ENCODE peak calls at places on chromosome 5, in seven cellular contexts. U is stimulated activated CD4-positive, alpha-beta T cell treated with anti-CD3 and anti-CD28 coated beads, Interleukin-12 subunit alpha, Interleukin-12 subunit beta, amount 100 ng/mL, for 4 hours; C is adrenal gland; Q is T follicular helper cell; E is skeletal muscle cell; W is HuH-7; L is stromal cell of bone marrow. N is an unnamed sample.
A peak's percentile ranks its signal among the peaks of the same experiment; 100 is the strongest.

GRCh38 chr5:161190086-161190485 is 338.1 kb upstream of the ATP10B start:
- DNase-seq in U (no peak), C (no peak), Q (no peak), E (no peak), W (no peak), L (no peak), N (no peak)

GRCh38 chr5:126360467-126360866 is 62.7 kb upstream of the GRAMD2B start:
- DNase-seq in U (no peak), C (no peak), Q (no peak), E (no peak), W (no peak), L (no peak), N (no peak)

GRCh38 chr5:32724526-32724925 is 13.4 kb downstream of the NPR3 start:
- DNase-seq in U (no peak), C (no peak), Q (no peak), E (no peak), W (no peak), L (no peak), N (no peak)

GRCh38 chr5:28014779-28015178 is 976.4 kb upstream of the CDH9 start:
- DNase-seq in U (no peak), C (no peak), Q (no peak), E (no peak), W (no peak), L (no peak), N (no peak)

GRCh38 chr5:16656561-16657191 is 39.9 kb upstream of the RETREG1 start:
- DNase-seq in U (no peak), C (no peak), Q (no peak), E (peak; percentile 48), W (no peak), L (peak; percentile 91), N (no peak)

GRCh38 chr5:154072782-154073171 is 34.0 kb downstream of the MFAP3 start:
- DNase-seq in U (no peak), C (no peak), Q (no peak), E (no peak), W (no peak), L (no peak), N (no peak)

GRCh38 chr5:123298335-123299010 is 124.7 kb downstream of the CEP120 start:
- DNase-seq in U (no peak), C (no peak), Q (no peak), E (no peak), W (no peak), L (no peak), N (no peak)

GRCh38 chr5:117999939-118000549 is 988.3 kb downstream of the DTWD2 start:
- DNase-seq in U (no peak), C (no peak), Q (no peak), E (peak; percentile 1), W (no peak), L (no peak), N (no peak)

GRCh38 chr5:92332039-92332438 is 948.9 kb upstream of the ARRDC3 start:
- DNase-seq in U (no peak), C (no peak), Q (no peak), E (peak; percentile 20), W (no peak), L (no peak), N (no peak)

GRCh38 chr5:115452791-115453190 is 91.8 kb downstream of the FEM1C start:
- DNase-seq in U (no peak), C (no peak), Q (no peak), E (peak; percentile 65), W (no peak), L (no peak), N (no peak)

GRCh38 chr5:126354857-126355731 is 68.1 kb upstream of the GRAMD2B start:
- DNase-seq in U (no peak), C (no peak), Q (no peak), E (no peak), W (no peak), L (no peak), N (no peak)

GRCh38 chr5:104967806-104968205 is 1405.2 kb upstream of the NUDT12 start:
- DNase-seq in U (no peak), C (no peak), Q (no peak), E (no peak), W (no peak), L (no peak), N (no peak)

GRCh38 chr5:72369301-72370079 is 49.3 kb downstream of the PTCD2 start:
- DNase-seq in U (no peak), C (no peak), Q (no peak), E (no peak), W (no peak), L (no peak), N (no peak)

GRCh38 chr5:135498662-135498995 is 37.1 kb downstream of the NEUROG1 start:
- DNase-seq in U (no peak), C (no peak), Q (no peak), E (no peak), W (no peak), L (no peak), N (no peak)

GRCh38 chr5:14266171-14266570 is 123.0 kb downstream of the TRIO start:
- DNase-seq in U (no peak), C (no peak), Q (no peak), E (no peak), W (no peak), L (no peak), N (no peak)

GRCh38 chr5:142181096-142181495 is 72.5 kb downstream of the NDFIP1 start:
- DNase-seq in U (no peak), C (no peak), Q (no peak), E (no peak), W (no peak), L (no peak), N (no peak)

GRCh38 chr5:38420246-38420645 is 136.2 kb downstream of the LIFR start:
- DNase-seq in U (no peak), C (no peak), Q (no peak), E (no peak), W (no peak), L (no peak), N (no peak)

GRCh38 chr5:141863569-141864178 is 14.5 kb downstream of the PCDH1 start:
- DNase-seq in U (no peak), C (no peak), Q (no peak), E (no peak), W (no peak), L (no peak), N (no peak)

GRCh38 chr5:137815202-137815990 is 52.3 kb upstream of the MYOT start:
- DNase-seq in U (no peak), C (no peak), Q (no peak), E (no peak), W (no peak), L (no peak), N (no peak)

GRCh38 chr5:153965102-153965645 is 73.5 kb downstream of the FAM114A2 start:
- DNase-seq in U (peak; percentile 18), C (peak; percentile 56), Q (no peak), E (no peak), W (peak; percentile 78), L (peak; percentile 40), N (peak; percentile 76)

GRCh38 chr5:96733771-96734498 is 71.8 kb downstream of the CAST start:
- DNase-seq in U (no peak), C (no peak), Q (no peak), E (no peak), W (no peak), L (no peak), N (no peak)

GRCh38 chr5:173327084-173327947 is 898 bp downstream of the STC2 start:
- DNase-seq in U (no peak), C (no peak), Q (no peak), E (no peak), W (no peak), L (no peak), N (peak; percentile 74)

GRCh38 chr5:176736271-176736965 is 73.9 kb upstream of the UNC5A start:
- DNase-seq in U (no peak), C (peak; percentile 4), Q (no peak), E (no peak), W (no peak), L (no peak), N (peak; percentile 49)

GRCh38 chr5:36696059-36696673 is 89.8 kb downstream of the SLC1A3 start:
- DNase-seq in U (peak; percentile 21), C (peak; percentile 40), Q (no peak), E (no peak), W (peak; percentile 82), L (peak; percentile 38), N (peak; percentile 55)

GRCh38 chr5:119307170-119307569 is 48.6 kb upstream of the TNFAIP8 start:
- DNase-seq in U (no peak), C (no peak), Q (no peak), E (no peak), W (no peak), L (no peak), N (no peak)

GRCh38 chr5:57696005-57696755 is 213.6 kb upstream of the ACTBL2 start:
- DNase-seq in U (no peak), C (no peak), Q (no peak), E (no peak), W (no peak), L (no peak), N (no peak)

GRCh38 chr5:134524826-134525686 is at the start of gene JADE2:
- DNase-seq in U (peak; percentile 64), C (peak; percentile 80), Q (peak; percentile 78), E (no peak), W (peak; percentile 55), L (no peak), N (no peak)

GRCh38 chr5:37717613-37718431 is 122.0 kb downstream of the GDNF start:
- DNase-seq in U (no peak), C (peak; percentile 40), Q (no peak), E (peak; percentile 76), W (peak; percentile 65), L (no peak), N (no peak)

GRCh38 chr5:40383719-40384651 is 295.7 kb upstream of the PTGER4 start:
- DNase-seq in U (no peak), C (no peak), Q (no peak), E (no peak), W (no peak), L (no peak), N (no peak)

GRCh38 chr5:54610197-54610898 is 92.8 kb downstream of the SNX18 start:
- DNase-seq in U (no peak), C (no peak), Q (no peak), E (no peak), W (no peak), L (no peak), N (no peak)

GRCh38 chr5:68884893-68885292 is 208.9 kb upstream of the SLC30A5 start:
- DNase-seq in U (no peak), C (no peak), Q (no peak), E (no peak), W (peak; percentile 11), L (no peak), N (no peak)

GRCh38 chr5:68378204-68378830 is 162.8 kb downstream of the PIK3R1 start:
- DNase-seq in U (no peak), C (no peak), Q (no peak), E (no peak), W (no peak), L (no peak), N (no peak)

GRCh38 chr5:73158313-73158712 is 14.7 kb upstream of the TMEM174 start:
- DNase-seq in U (no peak), C (no peak), Q (no peak), E (no peak), W (no peak), L (no peak), N (no peak)

GRCh38 chr5:6486074-6486473 is 37.4 kb downstream of the UBE2QL1 start:
- DNase-seq in U (no peak), C (no peak), Q (no peak), E (no peak), W (no peak), L (no peak), N (no peak)

GRCh38 chr5:180358179-180358578 is 5.0 kb upstream of the GFPT2 start:
- DNase-seq in U (no peak), C (no peak), Q (no peak), E (no peak), W (no peak), L (no peak), N (no peak)

GRCh38 chr5:72702881-72703434 is 113.5 kb upstream of the TNPO1 start:
- DNase-seq in U (no peak), C (no peak), Q (no peak), E (no peak), W (no peak), L (no peak), N (no peak)

GRCh38 chr5:166651234-166651633 is 1640.2 kb upstream of the WWC1 start:
- DNase-seq in U (no peak), C (no peak), Q (no peak), E (no peak), W (no peak), L (no peak), N (no peak)

GRCh38 chr5:6359534-6359933 is 18.8 kb downstream of the MED10 start:
- DNase-seq in U (no peak), C (no peak), Q (no peak), E (no peak), W (no peak), L (no peak), N (no peak)